ENCODE peak calls at places on chromosomes 3 and 15, in nine cellular contexts. H is astrocyte, R is esophagus squamous epithelium, J is testis, V is GM12878, M is lower lobe of right lung, K is AG04450, Y is Peyer's patch, N is ovary. C is an unnamed sample.
A peak's percentile ranks its signal among the peaks of the same experiment; 100 is the strongest.

GRCh38 chr3:8959683-8960082 is 3.6 kb downstream of the RAD18 start:
- DNase-seq in H (no peak), R (no peak), J (no peak), V (no peak), M (no peak), K (no peak), Y (no peak), N (no peak), C (no peak)

GRCh38 chr15:44300567-44300966 is 12.0 kb downstream of the GOLM2 start:
- DNase-seq in H (no peak), R (no peak), J (no peak), V (no peak), M (no peak), K (no peak), Y (no peak), N (no peak), C (no peak)

GRCh38 chr3:194285024-194285858 is 65.9 kb downstream of the CPN2 start:
- DNase-seq in H (peak; percentile 83), R (no peak), J (no peak), V (no peak), M (no peak), K (no peak), Y (no peak), N (no peak), C (no peak)

GRCh38 chr3:195151866-195152526 is 119.0 kb downstream of the XXYLT1 start:
- DNase-seq in H (peak; percentile 90), R (no peak), J (no peak), V (no peak), M (no peak), K (no peak), Y (no peak), N (no peak), C (no peak)

GRCh38 chr15:88627463-88627862 is 6.3 kb downstream of the AEN start:
- DNase-seq in H (no peak), R (no peak), J (no peak), V (no peak), M (no peak), K (no peak), Y (no peak), N (no peak), C (no peak)

GRCh38 chr3:29329986-29330514 is 49.2 kb downstream of the RBMS3 start:
- DNase-seq in H (no peak), R (no peak), J (no peak), V (no peak), M (no peak), K (no peak), Y (no peak), N (no peak), C (no peak)

GRCh38 chr3:50592568-50592967 is 19.0 kb downstream of the CISH start:
- DNase-seq in H (no peak), R (no peak), J (no peak), V (no peak), M (peak; percentile 75), K (no peak), Y (no peak), N (no peak), C (no peak)

GRCh38 chr3:43489918-43490317 is 131.9 kb downstream of the ANO10 start:
- DNase-seq in H (no peak), R (no peak), J (no peak), V (no peak), M (no peak), K (no peak), Y (no peak), N (no peak), C (no peak)

GRCh38 chr3:45507820-45508317 is 86.7 kb upstream of the LIMD1 start:
- DNase-seq in H (peak; percentile 73), R (no peak), J (peak; percentile 44), V (no peak), M (no peak), K (no peak), Y (no peak), N (no peak), C (no peak)

GRCh38 chr15:31577103-31577502 is 250.5 kb downstream of the KLF13 start:
- DNase-seq in H (no peak), R (no peak), J (no peak), V (no peak), M (no peak), K (no peak), Y (no peak), N (no peak), C (no peak)

DNA sequence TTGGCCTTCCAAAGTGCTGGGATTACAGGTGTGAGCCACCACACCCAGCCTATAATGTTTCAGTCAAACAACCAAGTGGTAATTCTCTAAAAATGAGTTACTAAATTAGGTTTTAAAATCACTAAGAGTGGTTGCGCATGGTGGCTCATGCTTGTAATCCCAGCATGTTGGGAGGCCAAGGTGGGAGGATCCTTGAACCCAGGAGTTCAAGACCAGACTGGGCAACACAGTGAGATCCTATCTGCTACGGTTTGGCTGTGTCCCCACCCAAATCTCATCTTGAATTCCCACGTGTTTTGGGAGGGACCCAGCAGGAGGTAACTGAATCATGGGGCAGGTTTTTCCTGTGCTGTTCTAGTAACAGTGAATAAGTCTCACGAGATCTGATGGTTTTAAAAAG is 26.1 kb downstream of the SEC11A start:
- DNase-seq in H (no peak), R (no peak), J (no peak), V (no peak), M (no peak), K (no peak), Y (no peak), N (no peak), C (no peak)
- TF ChIP-seq CTCF in H (no peak), R (no peak), J (no peak), V (no peak), M (no peak), K (no peak), Y (no peak), N (no peak), C (no peak)

GRCh38 chr3:6921876-6922275 is 61.0 kb downstream of the GRM7 start:
- DNase-seq in H (no peak), R (no peak), J (no peak), V (no peak), M (no peak), K (no peak), Y (no peak), N (no peak), C (no peak)
- H3K9me3 ChIP-seq in H (no peaks in the 10 kb centered on the region), R (no peaks in the 10 kb centered on the region), J (no peaks in the 10 kb centered on the region), V (no peaks in the 10 kb centered on the region), M (no peaks in the 10 kb centered on the region), K (peaks cover 11% of the 10 kb centered on the region), Y (no peaks in the 10 kb centered on the region), N (no peaks in the 10 kb centered on the region), C (no peaks in the 10 kb centered on the region)

GRCh38 chr3:15185404-15185803 is 20.6 kb upstream of the CAPN7 start:
- DNase-seq in H (no peak), R (no peak), J (no peak), V (no peak), M (no peak), K (no peak), Y (no peak), N (no peak), C (no peak)
- TF ChIP-seq CTCF in H (no peak), R (no peak), J (no peak), V (no peak), M (no peak), K (no peak), Y (no peak), N (no peak), C (no peak)

DNA sequence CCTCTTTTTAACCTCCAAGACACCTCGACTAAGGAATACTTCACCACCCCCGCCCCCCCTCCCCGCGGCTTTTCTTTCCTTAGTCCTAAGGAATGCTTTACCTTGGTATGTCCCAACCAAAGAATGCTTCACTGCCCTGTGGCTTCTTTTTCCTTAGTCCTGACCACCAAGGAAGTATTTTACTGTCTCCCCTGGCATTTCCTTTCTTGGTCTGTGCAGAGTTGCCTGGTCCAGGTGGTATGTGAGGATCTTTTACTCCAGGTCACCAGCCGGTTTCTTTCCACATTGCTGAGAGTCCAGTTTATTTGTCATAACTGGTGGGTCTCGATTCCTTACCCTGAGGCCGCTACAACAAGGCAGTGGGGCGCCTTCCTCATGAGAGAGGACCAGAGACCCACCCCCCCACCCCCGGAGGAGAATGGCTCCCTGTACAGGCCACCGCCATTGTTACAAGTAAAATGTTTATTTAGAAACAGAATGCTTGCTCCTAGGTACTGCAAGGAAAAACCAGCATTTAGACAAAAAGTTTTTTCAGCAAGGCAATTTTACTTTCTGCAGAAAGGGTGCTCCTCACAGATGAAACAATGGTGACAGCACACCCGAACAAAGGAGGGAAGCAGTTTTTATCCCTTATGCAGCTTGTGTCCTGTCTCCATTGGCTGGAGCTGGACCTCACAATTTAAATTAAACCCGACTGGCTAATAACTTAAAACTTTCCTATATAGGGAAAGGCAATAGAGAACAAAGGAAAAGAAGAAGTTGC is 23.1 kb upstream of the MTHFS start:
- DNase-seq in H (no peak), R (no peak), J (no peak), V (no peak), M (no peak), K (no peak), Y (no peak), N (no peak), C (no peak)
- H3K9me3 ChIP-seq in H (peaks cover 29% of the 10 kb centered on the region), R (peaks cover 68% of the 10 kb centered on the region), J (no peaks in the 10 kb centered on the region), V (peaks cover 43% of the 10 kb centered on the region), M (peaks cover 63% of the 10 kb centered on the region), K (peaks cover 54% of the 10 kb centered on the region), Y (no peaks in the 10 kb centered on the region), N (no peaks in the 10 kb centered on the region), C (peaks cover 6% of the 10 kb centered on the region)

C was measured in right lobe of liver.